ENCODE peak calls at places on chromosomes 6 and 20, in nine cellular contexts. U, D, L, M, G, J, H, Z and N are unnamed samples. For H3K4me1, the result is how much of the 10 kb centered on the place peaks cover.

GRCh38 chr20:59788196-59788735 is 145.2 kb downstream of the SYCP2 start:
- DNase-seq in L (no peak), U (no peak), H (peak), G (peak), Z (no peak), D (no peak), J (no peak), M (no peak), N (no peak)

GRCh38 chr6:138331984-138332383 is 45.7 kb upstream of the SMIM28 start:
- DNase-seq in G (no peak), J (no peak), H (no peak), U (no peak), D (no peak), Z (no peak), L (no peak), M (no peak), N (no peak)

GRCh38 chr6:153568601-153569000 is 437.5 kb upstream of the RGS17 start:
- DNase-seq in D (no peak), M (no peak), H (no peak), G (no peak), L (no peak), U (no peak), J (no peak), Z (no peak), N (no peak)

GRCh38 chr6:139611327-139611958 is 237.0 kb upstream of the CITED2 start:
- DNase-seq in U (no peak), M (no peak), D (no peak), Z (no peak), G (no peak), J (no peak), L (no peak), H (no peak), N (no peak)

GRCh38 chr6:129575378-129576118 is 134.4 kb downstream of the ARHGAP18 start:
- DNase-seq in H (no peak), J (peak), L (peak), Z (peak), D (no peak), G (no peak), U (no peak), M (no peak), N (no peak)

GRCh38 chr6:116695398-116695797 is 14.4 kb downstream of the KPNA5 start:
- DNase-seq in U (no peak), H (no peak), D (peak), L (no peak), J (no peak), G (no peak), M (no peak), Z (no peak), N (no peak)

GRCh38 chr20:50186151-50186885 is 4.3 kb upstream of the CEBPB start:
- DNase-seq in U (peak), J (peak), D (peak), Z (peak), L (peak), H (peak), G (peak), M (peak), N (peak)

GRCh38 chr6:5088780-5089179 is 3.6 kb downstream of the PPP1R3G start:
- DNase-seq in D (no peak), J (no peak), Z (no peak), L (no peak), H (no peak), M (no peak), G (no peak), U (no peak), N (no peak)

GRCh38 chr6:145587342-145587741 is 148.0 kb downstream of the EPM2A start:
- DNase-seq in Z (no peak), U (no peak), J (no peak), H (no peak), M (no peak), L (no peak), D (no peak), G (no peak), N (no peak)

GRCh38 chr20:41394081-41394480 is 27.5 kb upstream of the EMILIN3 start:
- DNase-seq in U (no peak), J (no peak), D (no peak), G (no peak), L (no peak), Z (no peak), M (no peak), H (no peak), N (no peak)

DNA sequence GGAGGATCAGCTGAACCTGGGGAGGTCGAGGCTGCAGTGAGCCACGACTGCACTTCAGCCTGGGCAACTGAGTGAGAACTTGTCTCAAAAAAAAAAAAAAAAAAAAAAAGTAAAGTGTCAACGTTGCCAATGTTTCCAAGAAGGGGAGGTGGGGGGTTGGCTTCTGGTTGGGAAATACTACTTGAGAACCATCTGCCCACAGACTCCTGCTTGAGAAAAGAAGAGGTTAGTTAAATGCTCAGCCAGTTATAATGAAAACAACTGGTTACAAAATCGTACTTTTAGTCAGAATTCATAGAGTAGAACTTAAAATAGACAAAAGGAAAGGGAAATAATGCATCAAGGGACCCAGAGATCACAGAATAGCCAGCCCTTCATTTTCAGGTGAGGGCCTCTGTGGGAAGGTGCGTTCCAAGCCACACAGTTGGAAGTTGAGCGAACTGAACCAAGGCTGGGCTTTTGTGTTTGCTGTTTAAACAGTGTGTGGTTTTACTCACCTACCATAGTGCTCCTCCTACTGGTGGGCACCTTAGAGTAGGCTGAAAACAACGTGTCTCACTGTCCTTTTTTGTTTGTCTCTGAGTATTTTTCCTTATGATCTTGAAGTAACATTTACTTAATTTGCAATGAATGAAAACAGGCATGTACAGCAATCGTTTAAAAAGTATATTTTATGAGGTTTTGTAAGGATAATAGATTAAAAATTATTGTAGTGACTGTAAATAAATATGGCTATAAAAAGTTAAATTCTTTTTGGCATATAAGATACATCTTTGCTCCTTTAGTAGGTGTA is 200.7 kb downstream of the BCAS1 start:
- DNase-seq in H (peak), D (peak), M (peak), U (peak), G (peak), J (peak), L (peak), Z (peak), N (peak)
- H3K4me1 ChIP-seq in H (half or more), D (half or more), M (under half), U (half or more), G (under half), J (under half), L (half or more), Z (half or more), N (under half)

GRCh38 chr20:32241807-32242206 is 34.1 kb downstream of the POFUT1 start:
- DNase-seq in L (no peak), H (no peak), Z (no peak), U (no peak), M (no peak), D (no peak), J (no peak), G (no peak), N (no peak)
- TF ChIP-seq CTCF in L (no peak), H (no peak), Z (no peak), U (no peak), M (no peak), D (no peak), J (no peak), G (no peak), N (no peak)

GRCh38 chr20:36154696-36155628 is at the start of gene EPB41L1:
- DNase-seq in H (no peak), J (peak), Z (no peak), G (peak), L (no peak), D (no peak), M (peak), U (no peak), N (no peak)

GRCh38 chr20:36155991-36156390 is 1.5 kb downstream of the EPB41L1 start:
- DNase-seq in U (no peak), L (no peak), M (no peak), D (no peak), J (no peak), G (no peak), Z (no peak), H (no peak), N (no peak)

GRCh38 chr20:36157610-36158009 is 3.1 kb downstream of the EPB41L1 start:
- DNase-seq in M (no peak), G (no peak), H (no peak), L (no peak), J (no peak), D (no peak), Z (no peak), U (no peak), N (no peak)

GRCh38 chr20:36153754-36154695 is 515 bp upstream of the EPB41L1 start:
- DNase-seq in H (peak), Z (peak), M (peak), J (peak), G (peak), L (peak), D (peak), U (peak), N (peak)

GRCh38 chr20:36155629-36155971 is 1.1 kb downstream of the EPB41L1 start:
- DNase-seq in J (no peak), U (no peak), D (no peak), G (no peak), H (no peak), Z (no peak), L (no peak), M (no peak), N (no peak)
- H3K4me3 ChIP-seq in J (no peak), U (no peak), D (no peak), G (peak), H (no peak), Z (peak), L (no peak), M (peak), N (peak)

GRCh38 chr6:32945106-32945761 is 4.4 kb upstream of the HLA-DMB start:
- DNase-seq in J (no peak), U (no peak), L (no peak), Z (no peak), G (no peak), M (no peak), H (no peak), D (no peak), N (no peak)

GRCh38 chr6:32942555-32942954 is 1.7 kb upstream of the HLA-DMB start:
- DNase-seq in H (no peak), L (no peak), D (no peak), M (no peak), G (no peak), U (no peak), Z (no peak), J (no peak), N (no peak)

GRCh38 chr6:32945953-32946352 is 5.1 kb upstream of the HLA-DMB start:
- DNase-seq in G (no peak), J (no peak), Z (no peak), M (no peak), D (no peak), U (no peak), L (no peak), H (no peak), N (no peak)

GRCh38 chr6:32944265-32944664 is 3.4 kb upstream of the HLA-DMB start:
- DNase-seq in H (peak), M (no peak), U (no peak), J (no peak), D (peak), Z (no peak), G (no peak), L (no peak), N (no peak)

GRCh38 chr6:32943864-32944263 is 3.0 kb upstream of the HLA-DMB start:
- DNase-seq in M (no peak), G (no peak), D (no peak), J (no peak), Z (no peak), L (no peak), U (no peak), H (no peak), N (no peak)
- H3K4me1 ChIP-seq in M (under half), G (under half), D (under half), J (under half), Z (under half), L (under half), U (half or more), H (under half), N (under half)